ENCODE peak calls at places on chromosome 6, in four cellular contexts. T, W, G and U are unnamed samples.

GRCh38 chr6:154139894-154140293 is 100.9 kb downstream of the OPRM1 start:
- DNase-seq in T (no peak), W (no peak), G (no peak), U (no peak)

GRCh38 chr6:68211242-68211795 is 423.8 kb upstream of the ADGRB3 start:
- DNase-seq in T (no peak), W (no peak), G (no peak), U (no peak)

GRCh38 chr6:129753422-129753821 is 43.4 kb upstream of the ARHGAP18 start:
- DNase-seq in T (no peak), W (no peak), G (peak; percentile 70), U (no peak)

GRCh38 chr6:48474764-48475674 is 364.0 kb upstream of the PTCHD4 start:
- DNase-seq in T (no peak), W (no peak), G (no peak), U (no peak)

GRCh38 chr6:111846061-111846460 is 27.2 kb downstream of the FYN start:
- DNase-seq in T (no peak), W (no peak), G (no peak), U (no peak)

GRCh38 chr6:108027594-108027993 is 46.9 kb downstream of the OSTM1 start:
- DNase-seq in T (no peak), W (peak; percentile 13), G (peak; percentile 9), U (no peak)

GRCh38 chr6:159505140-159505922 is 187.7 kb downstream of the SOD2 start:
- DNase-seq in T (peak; percentile 71), W (no peak), G (no peak), U (no peak)

GRCh38 chr6:111038534-111039252 is 48.6 kb upstream of the SLC16A10 start:
- DNase-seq in T (no peak), W (no peak), G (no peak), U (no peak)

GRCh38 chr6:107116328-107116892 is 1.1 kb upstream of the BEND3 start:
- DNase-seq in T (no peak), W (no peak), G (no peak), U (no peak)

GRCh38 chr6:79463721-79464120 is 73.5 kb downstream of the LCA5 start:
- DNase-seq in T (no peak), W (peak; percentile 33), G (no peak), U (no peak)

GRCh38 chr6:169237496-169238134 is 16.0 kb downstream of the THBS2 start:
- DNase-seq in T (no peak), W (no peak), G (no peak), U (no peak)

GRCh38 chr6:26286168-26286854 is 78.7 kb upstream of the BTN3A2 start:
- DNase-seq in T (peak; percentile 42), W (no peak), G (peak; percentile 68), U (peak; percentile 42)

GRCh38 chr6:135438907-135439535 is 58.5 kb downstream of the AHI1 start:
- DNase-seq in T (no peak), W (no peak), G (peak; percentile 58), U (no peak)

GRCh38 chr6:160791981-160792418 is 90.0 kb downstream of the PLG start:
- DNase-seq in T (no peak), W (peak; percentile 75), G (no peak), U (no peak)

GRCh38 chr6:106084106-106084963 is 1.8 kb upstream of the PRDM1 start:
- DNase-seq in T (no peak), W (peak; percentile 72), G (peak; percentile 92), U (no peak)

GRCh38 chr6:44921787-44922186 is 406.3 kb upstream of the RUNX2 start:
- DNase-seq in T (peak; percentile 81), W (no peak), G (no peak), U (no peak)

GRCh38 chr6:27255866-27256265 is 8.4 kb downstream of the PRSS16 start:
- DNase-seq in T (no peak), W (no peak), G (no peak), U (no peak)

DNA sequence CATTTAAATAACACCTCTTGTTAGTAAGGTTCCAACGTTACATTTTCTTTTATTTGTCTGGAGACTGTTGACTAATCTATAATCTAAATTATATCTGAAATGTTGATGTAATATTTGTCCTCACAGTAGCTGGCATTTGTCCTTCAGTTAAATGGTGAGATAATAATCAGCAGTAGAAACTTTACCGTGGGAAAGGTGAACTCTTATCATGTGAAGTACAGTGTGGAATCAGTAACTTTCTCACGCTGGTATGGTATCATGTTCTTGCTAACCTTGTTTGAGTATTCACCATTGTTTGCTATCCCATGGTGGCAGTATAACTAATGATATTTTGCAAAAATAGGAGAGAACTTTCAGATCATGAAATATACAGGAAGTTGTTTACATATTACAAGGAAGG is 4.7 kb downstream of the GMNN start:
- DNase-seq in T (no peak), W (no peak), G (peak; percentile 30), U (no peak)
- TF ChIP-seq CTCF in T (no peak), W (no peak), G (no peak), U (no peak)

DNA sequence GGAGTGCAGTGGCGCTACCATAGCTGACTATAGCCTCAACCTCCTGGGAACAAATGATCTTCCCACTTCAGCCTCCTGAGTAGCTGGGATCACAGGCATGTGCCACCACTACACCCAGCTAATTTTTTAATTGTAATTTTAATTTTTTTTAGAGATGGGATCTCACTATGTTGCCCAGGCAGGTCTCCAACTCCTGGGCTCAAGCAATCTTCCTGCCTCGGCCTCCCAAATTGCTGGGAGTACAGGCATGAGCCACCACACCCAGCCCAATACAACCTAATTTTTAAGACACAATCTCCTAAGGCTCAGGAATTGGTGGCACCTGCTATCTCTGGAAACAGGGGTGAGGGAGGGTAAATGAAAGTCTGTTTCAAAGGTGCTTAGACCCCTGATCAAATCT is 5.8 kb downstream of the ZBTB24 start:
- DNase-seq in T (no peak), W (no peak), G (no peak), U (no peak)
- H3K36me3 ChIP-seq in T (peaks cover 79% of the 10 kb centered on the region), W (peaks cover 51% of the 10 kb centered on the region), G (peaks cover 36% of the 10 kb centered on the region), U (peaks cover 62% of the 10 kb centered on the region)

DNA sequence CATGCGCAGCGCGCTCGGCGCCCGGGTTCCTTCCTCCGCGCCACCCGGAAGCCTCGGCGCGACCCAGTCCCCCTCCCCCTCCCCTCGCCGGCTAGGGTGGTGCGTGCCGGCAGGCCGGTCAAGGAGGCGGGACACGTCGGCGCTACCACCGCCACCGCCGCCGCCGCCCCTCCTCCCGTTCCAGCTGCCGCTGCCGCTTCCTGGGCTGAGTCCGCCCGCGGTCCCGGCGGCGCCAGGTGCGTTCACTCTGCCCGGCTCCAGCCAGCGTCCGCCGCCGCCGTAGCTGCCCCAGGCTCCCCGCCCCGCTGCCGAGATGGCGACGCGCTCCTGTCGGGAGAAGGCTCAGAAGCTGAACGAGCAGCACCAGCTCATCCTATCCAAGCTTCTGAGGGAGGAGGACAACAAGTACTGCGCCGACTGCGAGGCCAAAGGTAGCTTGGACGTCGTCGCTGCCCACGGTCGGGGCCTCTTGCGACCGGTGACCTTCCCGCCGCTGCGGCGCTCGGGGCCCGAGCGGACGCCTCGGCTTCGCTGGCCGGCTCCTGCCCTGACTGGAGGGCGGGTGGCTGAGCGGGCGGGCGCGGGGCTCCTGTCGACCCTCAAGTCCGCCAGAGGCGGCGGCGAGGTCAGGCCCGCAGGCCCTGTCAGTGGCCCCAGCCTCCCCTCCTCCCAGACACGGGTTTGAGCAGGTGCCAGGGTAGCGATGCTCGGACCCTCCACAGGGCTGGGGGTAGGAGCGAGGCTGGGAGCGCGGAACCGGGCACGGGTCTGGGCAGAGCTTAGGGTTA is at the start of gene SMAP1:
- DNase-seq in T (peak; percentile 97), W (peak; percentile 79), G (peak; percentile 84), U (peak; percentile 91)
- TF ChIP-seq POLR2A in T (no peak), W (no peak), G (peak; percentile 63), U (peak; percentile 95)

DNA sequence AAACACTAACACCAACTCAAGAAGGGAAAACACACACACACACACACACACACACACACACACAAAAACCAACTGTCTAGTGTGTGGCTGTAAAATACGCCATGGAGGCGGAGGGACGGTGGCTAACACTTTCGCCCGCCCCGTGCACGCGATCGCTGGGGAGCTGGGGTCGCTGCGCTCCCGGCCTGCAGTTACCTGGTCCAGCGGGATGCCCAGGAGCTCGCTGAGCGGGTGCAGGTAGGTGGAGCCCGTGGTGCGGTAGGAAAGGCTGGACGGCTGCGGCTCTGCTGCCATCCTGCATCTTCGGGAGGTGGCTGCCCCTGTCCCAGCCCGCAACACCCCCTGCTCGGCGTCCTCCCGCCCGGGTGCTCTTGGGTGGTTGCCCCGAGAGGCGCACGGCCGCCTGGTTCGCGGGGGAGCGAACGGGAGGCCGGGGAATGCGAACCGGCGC is 303 bp downstream of the MBOAT1 start:
- DNase-seq in T (no peak), W (no peak), G (no peak), U (no peak)
- TF ChIP-seq CTCF in T (no peak), W (no peak), G (no peak), U (no peak)

DNA sequence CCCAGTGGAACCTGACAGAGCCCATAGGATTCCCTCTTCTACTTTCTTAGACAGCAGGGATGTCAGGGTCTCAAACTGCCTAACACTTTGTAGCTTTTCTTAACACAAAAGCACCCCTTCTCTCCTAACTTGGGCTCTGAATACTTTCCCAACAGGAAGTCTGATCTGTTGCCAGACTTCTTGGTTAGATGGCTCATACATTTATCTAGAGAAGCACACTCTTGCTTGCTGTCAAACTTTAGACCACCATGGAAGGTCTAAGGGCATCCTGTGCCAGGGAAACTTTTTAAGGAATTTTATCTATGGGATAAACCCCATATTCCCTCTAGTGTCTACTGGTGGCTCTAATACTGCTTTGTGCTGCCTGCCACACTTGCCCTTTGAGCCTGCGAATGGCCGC is 3.3 kb upstream of the C6orf136 start:
- DNase-seq in T (no peak), W (no peak), G (no peak), U (no peak)
- H3K36me3 ChIP-seq in T (peaks cover 56% of the 10 kb centered on the region), W (peaks cover 16% of the 10 kb centered on the region), G (peaks cover 37% of the 10 kb centered on the region), U (no peaks in the 10 kb centered on the region)